ENCODE peak calls at places on chromosomes 3 and 15, in four cellular contexts. One of them, this sample, is unnamed.

GRCh38 chr15:56242576-56243116 is 1.0 kb downstream of the RFX7 start:
- DNase-seq in breast epithelium: no peak
- DNase-seq in A673: no peak
- DNase-seq in heart right ventricle: no peak
- DNase-seq in this sample: no peak

GRCh38 chr3:23455775-23456174 is 252.6 kb downstream of the UBE2E2 start:
- DNase-seq in breast epithelium: no peak
- DNase-seq in A673: no peak
- DNase-seq in heart right ventricle: no peak
- DNase-seq in this sample: no peak

GRCh38 chr15:75359537-75360250 is 8.7 kb downstream of the MAN2C1 start:
- DNase-seq in breast epithelium: no peak
- DNase-seq in A673: no peak
- DNase-seq in heart right ventricle: no peak
- DNase-seq in this sample: no peak

GRCh38 chr15:40441736-40442531 is 1.2 kb downstream of the BAHD1 start:
- DNase-seq in breast epithelium: no peak
- DNase-seq in A673: no peak
- DNase-seq in heart right ventricle: no peak
- DNase-seq in this sample: peak; percentile 88

GRCh38 chr3:11434017-11434526 is 161.9 kb downstream of the ATG7 start:
- DNase-seq in breast epithelium: no peak
- DNase-seq in A673: peak; percentile 22
- DNase-seq in heart right ventricle: peak; percentile 32
- DNase-seq in this sample: no peak

GRCh38 chr3:9704343-9705322 is 1.0 kb downstream of the CPNE9 start:
- DNase-seq in breast epithelium: no peak
- DNase-seq in A673: peak; percentile 37
- DNase-seq in heart right ventricle: no peak
- DNase-seq in this sample: peak; percentile 71

GRCh38 chr3:117871934-117872333 is 1162.4 kb downstream of the TUSC7 start:
- DNase-seq in breast epithelium: no peak
- DNase-seq in A673: no peak
- DNase-seq in heart right ventricle: no peak
- DNase-seq in this sample: no peak

GRCh38 chr3:25689226-25689625 is 24.5 kb upstream of the TOP2B start:
- DNase-seq in breast epithelium: no peak
- DNase-seq in A673: no peak
- DNase-seq in heart right ventricle: no peak
- DNase-seq in this sample: no peak

GRCh38 chr15:84638103-84638502 is 16.0 kb downstream of the WDR73 start:
- DNase-seq in breast epithelium: no peak
- DNase-seq in A673: no peak
- DNase-seq in heart right ventricle: no peak
- DNase-seq in this sample: no peak

GRCh38 chr3:103127737-103128136 is 692.9 kb downstream of the ZPLD1 start:
- DNase-seq in breast epithelium: no peak
- DNase-seq in A673: no peak
- DNase-seq in heart right ventricle: no peak
- DNase-seq in this sample: no peak

DNA sequence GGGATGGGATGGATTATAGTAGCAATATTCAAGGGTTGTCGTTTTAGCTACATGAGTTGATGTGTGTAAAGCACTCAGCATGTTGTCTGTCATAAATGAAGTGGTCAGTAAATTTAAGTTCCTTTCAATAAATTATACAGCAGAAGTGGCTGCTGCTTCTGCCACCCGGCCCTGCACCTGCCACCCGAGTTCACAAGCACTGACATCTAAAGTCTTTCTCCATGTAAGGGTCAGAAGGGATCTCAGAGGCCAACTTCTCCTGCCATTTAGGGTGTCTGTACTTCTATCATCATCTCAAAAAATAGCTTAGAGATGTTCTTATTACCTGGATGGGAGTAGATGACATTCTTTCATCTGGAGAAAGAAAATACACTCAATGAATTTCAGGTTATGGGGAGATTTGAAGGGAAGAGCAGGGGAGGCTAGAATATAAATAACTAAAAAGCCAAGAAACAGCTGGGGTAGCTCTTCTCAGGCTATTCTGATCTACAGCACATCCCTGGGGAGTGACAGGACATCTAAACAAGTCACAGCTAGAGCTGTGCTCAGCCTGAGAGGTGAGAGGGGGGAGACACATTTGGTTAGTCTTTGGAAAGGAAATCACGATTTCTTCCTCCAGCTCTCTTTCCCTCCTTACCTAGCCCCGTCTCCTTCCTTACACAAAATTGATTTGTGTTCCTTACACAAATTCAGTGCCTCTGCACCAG is 8.0 kb downstream of the GCSAM start:
- DNase-seq in breast epithelium: no peak
- DNase-seq in A673: no peak
- DNase-seq in heart right ventricle: no peak
- DNase-seq in this sample: no peak
- H3K4me1 ChIP-seq in breast epithelium: no peaks in the 10 kb centered on the region
- H3K4me1 ChIP-seq in A673: no peaks in the 10 kb centered on the region
- H3K4me1 ChIP-seq in heart right ventricle: peaks cover 45% of the 10 kb centered on the region
- H3K4me1 ChIP-seq in this sample: peaks cover 49% of the 10 kb centered on the region

GRCh38 chr3:43515208-43515917 is 106.4 kb downstream of the ANO10 start:
- DNase-seq in breast epithelium: no peak
- DNase-seq in A673: no peak
- DNase-seq in heart right ventricle: no peak
- DNase-seq in this sample: no peak

GRCh38 chr3:43515970-43516369 is 105.8 kb downstream of the ANO10 start:
- DNase-seq in breast epithelium: no peak
- DNase-seq in A673: no peak
- DNase-seq in heart right ventricle: no peak
- DNase-seq in this sample: no peak

DNA sequence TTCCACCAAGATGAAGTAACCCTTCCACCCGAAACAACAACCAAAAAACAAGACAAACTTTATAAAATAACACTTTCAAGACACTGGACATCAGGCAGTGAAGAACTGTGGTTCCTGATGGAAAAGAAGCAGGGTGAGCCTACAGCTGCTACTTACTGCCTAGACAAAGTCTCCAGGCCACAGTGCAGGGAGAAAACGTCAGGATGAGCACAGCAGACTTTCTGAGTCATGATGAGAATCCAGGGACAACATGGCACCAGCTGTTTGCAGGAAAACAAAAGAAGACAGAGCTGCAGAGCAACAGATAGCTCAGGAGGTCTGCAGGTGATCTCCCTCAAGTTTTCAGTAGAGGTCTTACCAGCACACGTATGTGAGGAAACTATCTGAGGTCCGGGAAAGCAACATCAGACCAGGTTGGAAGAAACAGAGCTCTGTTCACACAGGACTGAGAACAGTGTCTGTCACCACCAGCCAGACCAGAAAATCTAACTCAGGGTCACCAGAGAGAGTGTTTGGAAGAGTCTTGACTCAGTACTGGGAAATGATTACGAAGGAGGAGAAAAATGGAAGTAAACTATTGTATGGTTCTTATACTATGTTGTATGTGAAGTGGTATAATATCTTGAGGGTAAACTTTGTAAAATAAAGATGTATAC is 108.9 kb downstream of the ANO10 start:
- DNase-seq in breast epithelium: no peak
- DNase-seq in A673: no peak
- DNase-seq in heart right ventricle: no peak
- DNase-seq in this sample: no peak
- H3K4me1 ChIP-seq in breast epithelium: no peaks in the 10 kb centered on the region
- H3K4me1 ChIP-seq in A673: no peaks in the 10 kb centered on the region
- H3K4me1 ChIP-seq in heart right ventricle: no peaks in the 10 kb centered on the region
- H3K4me1 ChIP-seq in this sample: no peaks in the 10 kb centered on the region

GRCh38 chr3:128735884-128736283 is 9.9 kb downstream of the RAB7A start:
- DNase-seq in breast epithelium: no peak
- DNase-seq in A673: no peak
- DNase-seq in heart right ventricle: no peak
- DNase-seq in this sample: no peak

GRCh38 chr3:128736598-128736997 is 10.6 kb downstream of the RAB7A start:
- DNase-seq in breast epithelium: no peak
- DNase-seq in A673: no peak
- DNase-seq in heart right ventricle: no peak
- DNase-seq in this sample: no peak

GRCh38 chr3:128730521-128730920 is 4.5 kb downstream of the RAB7A start:
- DNase-seq in breast epithelium: no peak
- DNase-seq in A673: no peak
- DNase-seq in heart right ventricle: no peak
- DNase-seq in this sample: no peak

GRCh38 chr3:128735287-128735686 is 9.3 kb downstream of the RAB7A start:
- DNase-seq in breast epithelium: no peak
- DNase-seq in A673: no peak
- DNase-seq in heart right ventricle: no peak
- DNase-seq in this sample: no peak

DNA sequence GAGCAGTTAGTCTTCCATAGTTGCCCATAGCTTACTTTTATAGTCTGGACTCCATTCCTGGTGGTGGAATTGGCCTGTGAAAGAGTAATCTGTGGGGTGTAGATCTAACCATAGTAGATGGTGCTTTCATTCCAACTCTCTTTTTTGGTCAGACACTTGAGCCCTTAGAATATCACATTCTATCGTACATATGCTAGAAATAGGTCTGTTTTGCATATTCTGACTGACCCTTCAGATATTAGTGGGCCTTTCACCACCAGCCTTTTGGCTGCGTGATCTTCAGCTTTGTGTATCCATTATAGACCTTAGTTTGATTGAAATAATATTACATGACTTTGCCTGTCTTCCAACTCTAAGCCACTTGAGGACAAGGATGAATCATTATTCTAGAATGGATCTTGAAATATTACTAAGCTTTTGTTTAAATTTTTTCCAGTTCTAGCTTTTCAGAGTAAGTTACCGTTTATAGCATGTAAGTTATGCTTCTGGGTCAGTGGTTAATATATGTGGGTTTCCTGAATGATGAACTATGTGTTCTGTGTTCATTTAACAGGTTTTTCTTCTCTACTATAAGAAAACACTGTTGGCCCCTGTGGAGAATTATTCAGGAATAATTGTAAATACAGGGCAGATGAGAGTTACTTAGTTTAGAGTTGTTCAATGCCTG is 8.7 kb downstream of the RAB7A start:
- DNase-seq in breast epithelium: no peak
- DNase-seq in A673: no peak
- DNase-seq in heart right ventricle: no peak
- DNase-seq in this sample: no peak
- H3K4me1 ChIP-seq in breast epithelium: peaks cover 6% of the 10 kb centered on the region
- H3K4me1 ChIP-seq in A673: no peaks in the 10 kb centered on the region
- H3K4me1 ChIP-seq in heart right ventricle: peaks cover 83% of the 10 kb centered on the region
- H3K4me1 ChIP-seq in this sample: peaks cover 87% of the 10 kb centered on the region

GRCh38 chr3:140712301-140712700 is 34.4 kb downstream of the TRIM42 start:
- DNase-seq in breast epithelium: no peak
- DNase-seq in A673: peak; percentile 33
- DNase-seq in heart right ventricle: no peak
- DNase-seq in this sample: no peak

GRCh38 chr3:140719841-140720240 is 42.0 kb downstream of the TRIM42 start:
- DNase-seq in breast epithelium: no peak
- DNase-seq in A673: no peak
- DNase-seq in heart right ventricle: no peak
- DNase-seq in this sample: no peak

GRCh38 chr3:140715035-140715434 is 37.2 kb downstream of the TRIM42 start:
- DNase-seq in breast epithelium: no peak
- DNase-seq in A673: no peak
- DNase-seq in heart right ventricle: no peak
- DNase-seq in this sample: no peak

GRCh38 chr3:140720242-140720641 is 42.4 kb downstream of the TRIM42 start:
- DNase-seq in breast epithelium: no peak
- DNase-seq in A673: no peak
- DNase-seq in heart right ventricle: no peak
- DNase-seq in this sample: no peak

DNA sequence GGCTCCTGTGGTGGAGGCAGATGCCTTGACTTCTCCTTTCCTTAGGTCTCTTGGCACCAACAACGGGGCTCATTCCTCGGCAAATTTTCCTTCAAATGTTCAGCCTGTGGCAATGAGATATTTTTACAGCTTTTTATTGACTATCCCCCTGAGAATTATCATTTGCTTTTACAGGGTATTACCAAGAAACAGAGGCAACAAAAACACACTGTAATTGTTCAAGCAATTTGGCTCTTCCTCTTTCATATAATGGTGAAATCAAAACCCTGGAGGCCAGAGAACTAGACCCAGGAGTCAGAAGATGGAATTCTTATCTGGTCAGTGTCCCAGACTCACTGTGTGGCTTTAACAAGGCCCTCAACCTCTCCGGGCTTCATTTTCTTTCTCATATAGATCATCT is 40.1 kb downstream of the TRIM42 start:
- DNase-seq in breast epithelium: no peak
- DNase-seq in A673: peak; percentile 21
- DNase-seq in heart right ventricle: no peak
- DNase-seq in this sample: no peak
- H3K4me1 ChIP-seq in breast epithelium: no peaks in the 10 kb centered on the region
- H3K4me1 ChIP-seq in A673: peaks cover 3% of the 10 kb centered on the region
- H3K4me1 ChIP-seq in heart right ventricle: peaks cover 14% of the 10 kb centered on the region
- H3K4me1 ChIP-seq in this sample: no peaks in the 10 kb centered on the region

GRCh38 chr3:152209776-152210175 is 59.0 kb upstream of the MBNL1 start:
- DNase-seq in breast epithelium: no peak
- DNase-seq in A673: no peak
- DNase-seq in heart right ventricle: no peak
- DNase-seq in this sample: no peak

GRCh38 chr3:152210697-152211096 is 58.0 kb upstream of the MBNL1 start:
- DNase-seq in breast epithelium: no peak
- DNase-seq in A673: no peak
- DNase-seq in heart right ventricle: no peak
- DNase-seq in this sample: no peak

GRCh38 chr3:152206243-152206642 is 62.5 kb upstream of the MBNL1 start:
- DNase-seq in breast epithelium: no peak
- DNase-seq in A673: no peak
- DNase-seq in heart right ventricle: no peak
- DNase-seq in this sample: no peak

GRCh38 chr3:152211655-152212054 is 57.1 kb upstream of the MBNL1 start:
- DNase-seq in breast epithelium: no peak
- DNase-seq in A673: no peak
- DNase-seq in heart right ventricle: no peak
- DNase-seq in this sample: no peak

DNA sequence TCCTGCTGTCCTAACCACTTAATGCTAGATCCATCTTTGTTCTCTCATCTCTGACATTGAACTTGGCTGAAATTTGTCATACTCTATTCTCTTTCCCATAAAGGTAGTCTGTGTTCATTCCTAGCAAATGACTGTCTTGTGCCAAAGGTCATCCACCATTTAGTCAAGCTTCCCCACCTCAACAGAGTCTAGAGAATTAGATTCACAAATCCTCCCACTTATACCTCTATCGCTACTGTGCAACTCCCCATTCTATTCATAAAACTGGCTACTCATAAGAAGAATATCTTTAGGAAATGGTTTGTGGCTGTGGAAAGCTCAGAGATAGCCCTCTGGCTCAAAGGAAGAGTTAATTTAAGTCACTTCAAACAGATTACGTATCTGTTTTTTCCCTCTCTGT is 59.7 kb upstream of the MBNL1 start:
- DNase-seq in breast epithelium: no peak
- DNase-seq in A673: no peak
- DNase-seq in heart right ventricle: no peak
- DNase-seq in this sample: no peak
- H3K4me1 ChIP-seq in breast epithelium: no peaks in the 10 kb centered on the region
- H3K4me1 ChIP-seq in A673: no peaks in the 10 kb centered on the region
- H3K4me1 ChIP-seq in heart right ventricle: peaks cover 30% of the 10 kb centered on the region
- H3K4me1 ChIP-seq in this sample: peaks cover 12% of the 10 kb centered on the region

This sample was measured in spleen.